ENCODE peak calls at places on chromosomes 5 and 9, in four cellular contexts. One of them, this sample, is unnamed.

GRCh38 chr5:15233566-15233965 is 266.4 kb upstream of the FBXL7 start:
- DNase-seq in stomach: no peak
- DNase-seq in left lung: no peak
- DNase-seq in endothelial cell of umbilical vein: no peak
- DNase-seq in this sample: no peak

GRCh38 chr5:77259479-77259878 is 49.0 kb downstream of the PDE8B start:
- DNase-seq in stomach: no peak
- DNase-seq in left lung: no peak
- DNase-seq in endothelial cell of umbilical vein: no peak
- DNase-seq in this sample: no peak

GRCh38 chr5:99104538-99105132 is 175.8 kb upstream of the CHD1 start:
- DNase-seq in stomach: no peak
- DNase-seq in left lung: no peak
- DNase-seq in endothelial cell of umbilical vein: peak; percentile 67
- DNase-seq in this sample: no peak

GRCh38 chr5:171700331-171700935 is 85.2 kb upstream of the SMIM23 start:
- DNase-seq in stomach: no peak
- DNase-seq in left lung: no peak
- DNase-seq in endothelial cell of umbilical vein: no peak
- DNase-seq in this sample: no peak

GRCh38 chr9:134778841-134779411 is 101.7 kb upstream of the FCN2 start:
- DNase-seq in stomach: peak; percentile 48
- DNase-seq in left lung: peak; percentile 58
- DNase-seq in endothelial cell of umbilical vein: peak; percentile 49
- DNase-seq in this sample: no peak

GRCh38 chr5:98296426-98296825 is 477.0 kb upstream of the RGMB start:
- DNase-seq in stomach: no peak
- DNase-seq in left lung: no peak
- DNase-seq in endothelial cell of umbilical vein: no peak
- DNase-seq in this sample: no peak

GRCh38 chr5:53180971-53181370 is 71.4 kb upstream of the MOCS2 start:
- DNase-seq in stomach: no peak
- DNase-seq in left lung: no peak
- DNase-seq in endothelial cell of umbilical vein: no peak
- DNase-seq in this sample: no peak

GRCh38 chr5:138725885-138726457 is 27.3 kb upstream of the CTNNA1 start:
- DNase-seq in stomach: no peak
- DNase-seq in left lung: no peak
- DNase-seq in endothelial cell of umbilical vein: no peak
- DNase-seq in this sample: no peak

GRCh38 chr5:166722939-166723338 is 1568.5 kb upstream of the WWC1 start:
- DNase-seq in stomach: no peak
- DNase-seq in left lung: no peak
- DNase-seq in endothelial cell of umbilical vein: no peak
- DNase-seq in this sample: peak; percentile 21

GRCh38 chr5:158430166-158430828 is 571.4 kb upstream of the CLINT1 start:
- DNase-seq in stomach: no peak
- DNase-seq in left lung: no peak
- DNase-seq in endothelial cell of umbilical vein: no peak
- DNase-seq in this sample: no peak

GRCh38 chr5:10278658-10279279 is 28.7 kb downstream of the CCT5 start:
- DNase-seq in stomach: no peak
- DNase-seq in left lung: no peak
- DNase-seq in endothelial cell of umbilical vein: no peak
- DNase-seq in this sample: no peak

GRCh38 chr5:88734983-88735382 is 148.0 kb downstream of the MEF2C start:
- DNase-seq in stomach: no peak
- DNase-seq in left lung: no peak
- DNase-seq in endothelial cell of umbilical vein: peak; percentile 13
- DNase-seq in this sample: no peak

GRCh38 chr5:167866797-167867196 is 424.6 kb upstream of the WWC1 start:
- DNase-seq in stomach: no peak
- DNase-seq in left lung: no peak
- DNase-seq in endothelial cell of umbilical vein: no peak
- DNase-seq in this sample: no peak

GRCh38 chr5:177296581-177296980 is 6.9 kb downstream of the RAB24 start:
- DNase-seq in stomach: no peak
- DNase-seq in left lung: no peak
- DNase-seq in endothelial cell of umbilical vein: peak; percentile 56
- DNase-seq in this sample: no peak

GRCh38 chr5:25995209-25995608 is 1043.2 kb downstream of the CDH9 start:
- DNase-seq in stomach: no peak
- DNase-seq in left lung: no peak
- DNase-seq in endothelial cell of umbilical vein: no peak
- DNase-seq in this sample: no peak

GRCh38 chr9:93299418-93300174 is 115.7 kb downstream of the WNK2 start:
- DNase-seq in stomach: no peak
- DNase-seq in left lung: no peak
- DNase-seq in endothelial cell of umbilical vein: no peak
- DNase-seq in this sample: no peak

DNA sequence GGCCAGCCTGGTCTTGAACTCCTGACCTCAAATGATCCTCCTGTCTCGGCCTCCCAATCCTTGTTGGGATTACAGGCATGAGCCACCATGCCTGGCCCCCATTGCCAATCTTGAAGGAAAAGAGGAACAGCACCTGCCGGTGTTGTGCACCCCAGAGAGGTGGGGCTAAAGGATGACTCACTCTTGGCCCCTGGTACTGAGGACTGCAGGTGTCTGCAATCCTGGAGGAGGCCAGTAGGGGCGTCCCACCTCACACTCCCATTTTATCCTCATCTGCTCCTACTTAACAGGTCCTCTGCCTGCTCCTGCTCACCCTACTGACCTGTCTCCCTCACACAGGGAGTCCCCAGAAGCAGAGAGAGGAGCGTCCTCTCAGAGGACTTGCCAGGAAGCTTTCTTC is 390.4 kb downstream of the ARHGEF28 start:
- DNase-seq in stomach: no peak
- DNase-seq in left lung: no peak
- DNase-seq in endothelial cell of umbilical vein: no peak
- DNase-seq in this sample: no peak
- H3K27ac ChIP-seq in stomach: no peak overlapping the region
- H3K27ac ChIP-seq in left lung: no peak overlapping the region
- H3K27ac ChIP-seq in endothelial cell of umbilical vein: no peak overlapping the region
- H3K27ac ChIP-seq in this sample: peak overlapping the region; percentile 93

GRCh38 chr5:143205386-143205785 is 198.1 kb downstream of the NR3C1 start:
- DNase-seq in stomach: no peak
- DNase-seq in left lung: no peak
- DNase-seq in endothelial cell of umbilical vein: peak; percentile 81
- DNase-seq in this sample: peak; percentile 82
- H3K4me1 ChIP-seq in stomach: peaks cover 31% of the 10 kb centered on the region
- H3K4me1 ChIP-seq in left lung: no peaks in the 10 kb centered on the region
- H3K4me1 ChIP-seq in endothelial cell of umbilical vein: peaks cover 18% of the 10 kb centered on the region
- H3K4me1 ChIP-seq in this sample: peaks cover 43% of the 10 kb centered on the region

DNA sequence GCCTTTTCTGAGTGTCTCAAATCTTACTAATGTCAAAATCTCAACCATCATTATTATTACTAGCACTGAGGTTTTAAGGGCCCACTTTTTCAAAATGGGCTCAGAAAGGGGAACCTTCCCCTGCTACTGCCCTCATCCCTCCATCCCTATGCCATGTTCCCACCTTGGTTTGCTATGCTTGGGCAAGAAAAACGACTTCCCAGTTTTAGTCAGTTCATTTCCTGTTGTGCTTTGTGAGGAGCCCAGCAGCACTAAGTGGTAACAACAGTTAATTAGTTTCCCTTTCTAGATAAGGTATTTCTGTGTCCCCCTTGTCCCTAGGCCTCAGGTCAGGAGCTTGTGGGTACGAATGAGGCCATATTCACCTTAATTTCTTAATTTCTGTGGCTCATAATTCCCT is 595.2 kb downstream of the RAB3C start:
- DNase-seq in stomach: no peak
- DNase-seq in left lung: no peak
- DNase-seq in endothelial cell of umbilical vein: no peak
- DNase-seq in this sample: no peak
- H3K27ac ChIP-seq in stomach: no peak overlapping the region
- H3K27ac ChIP-seq in left lung: no peak overlapping the region
- H3K27ac ChIP-seq in endothelial cell of umbilical vein: no peak overlapping the region
- H3K27ac ChIP-seq in this sample: no peak overlapping the region

GRCh38 chr5:1801954-1802295 is 718 bp downstream of the NDUFS6 start:
- DNase-seq in stomach: no peak
- DNase-seq in left lung: peak; percentile 22
- DNase-seq in endothelial cell of umbilical vein: no peak
- DNase-seq in this sample: no peak
- H3K4me1 ChIP-seq in stomach: peaks cover 63% of the 10 kb centered on the region
- H3K4me1 ChIP-seq in left lung: no peaks in the 10 kb centered on the region
- H3K4me1 ChIP-seq in endothelial cell of umbilical vein: peaks cover 21% of the 10 kb centered on the region
- H3K4me1 ChIP-seq in this sample: peaks cover 14% of the 10 kb centered on the region